ENCODE peak calls at places on chromosomes 2 and 18, in eight cellular contexts. One of them, this sample, is unnamed.

GRCh38 chr2:30105556-30105955 is 41.3 kb upstream of the YPEL5 start:
- DNase-seq in HepG2: no peak
- DNase-seq in stomach: no peak
- DNase-seq in endothelial cell of umbilical vein: no peak
- DNase-seq in SK-N-SH: no peak
- DNase-seq in sigmoid colon: no peak
- DNase-seq in HCT116: no peak
- DNase-seq in K562: no peak
- DNase-seq in this sample: no peak

GRCh38 chr2:9110893-9111569 is 95.6 kb upstream of the ASAP2 start:
- DNase-seq in HepG2: no peak
- DNase-seq in stomach: no peak
- DNase-seq in endothelial cell of umbilical vein: no peak
- DNase-seq in SK-N-SH: peak; percentile 64
- DNase-seq in sigmoid colon: no peak
- DNase-seq in HCT116: no peak
- DNase-seq in K562: no peak
- DNase-seq in this sample: no peak

GRCh38 chr2:117536139-117536538 is 278.4 kb upstream of the DDX18 start:
- DNase-seq in HepG2: peak; percentile 16
- DNase-seq in stomach: no peak
- DNase-seq in endothelial cell of umbilical vein: no peak
- DNase-seq in SK-N-SH: no peak
- DNase-seq in sigmoid colon: no peak
- DNase-seq in HCT116: no peak
- DNase-seq in K562: no peak
- DNase-seq in this sample: no peak

GRCh38 chr18:8052237-8052701 is 485.2 kb downstream of the PTPRM start:
- DNase-seq in HepG2: peak; percentile 3
- DNase-seq in stomach: no peak
- DNase-seq in endothelial cell of umbilical vein: no peak
- DNase-seq in SK-N-SH: no peak
- DNase-seq in sigmoid colon: no peak
- DNase-seq in HCT116: no peak
- DNase-seq in K562: no peak
- DNase-seq in this sample: no peak

GRCh38 chr18:2889761-2890192 is 43.0 kb downstream of the EMILIN2 start:
- DNase-seq in HepG2: peak; percentile 33
- DNase-seq in stomach: no peak
- DNase-seq in endothelial cell of umbilical vein: no peak
- DNase-seq in SK-N-SH: no peak
- DNase-seq in sigmoid colon: no peak
- DNase-seq in HCT116: no peak
- DNase-seq in K562: no peak
- DNase-seq in this sample: no peak

GRCh38 chr2:20132990-20133535 is 81.6 kb upstream of the LAPTM4A start:
- DNase-seq in HepG2: no peak
- DNase-seq in stomach: no peak
- DNase-seq in endothelial cell of umbilical vein: no peak
- DNase-seq in SK-N-SH: no peak
- DNase-seq in sigmoid colon: no peak
- DNase-seq in HCT116: no peak
- DNase-seq in K562: no peak
- DNase-seq in this sample: no peak

GRCh38 chr18:1840878-1841277 is 730.4 kb downstream of the METTL4 start:
- DNase-seq in HepG2: no peak
- DNase-seq in stomach: no peak
- DNase-seq in endothelial cell of umbilical vein: no peak
- DNase-seq in SK-N-SH: no peak
- DNase-seq in sigmoid colon: no peak
- DNase-seq in HCT116: no peak
- DNase-seq in K562: no peak
- DNase-seq in this sample: no peak

GRCh38 chr2:28810384-28811285 is at the start of gene SPDYA:
- DNase-seq in HepG2: no peak
- DNase-seq in stomach: peak; percentile 76
- DNase-seq in endothelial cell of umbilical vein: peak; percentile 73
- DNase-seq in SK-N-SH: peak; percentile 99
- DNase-seq in sigmoid colon: peak; percentile 86
- DNase-seq in HCT116: no peak
- DNase-seq in K562: no peak
- DNase-seq in this sample: peak; percentile 93

GRCh38 chr18:30485078-30485477 is 557.5 kb downstream of the DSC3 start:
- DNase-seq in HepG2: no peak
- DNase-seq in stomach: no peak
- DNase-seq in endothelial cell of umbilical vein: no peak
- DNase-seq in SK-N-SH: no peak
- DNase-seq in sigmoid colon: no peak
- DNase-seq in HCT116: no peak
- DNase-seq in K562: no peak
- DNase-seq in this sample: no peak

GRCh38 chr2:2847131-2847740 is 516.2 kb upstream of the MYT1L start:
- DNase-seq in HepG2: no peak
- DNase-seq in stomach: no peak
- DNase-seq in endothelial cell of umbilical vein: no peak
- DNase-seq in SK-N-SH: peak; percentile 90
- DNase-seq in sigmoid colon: no peak
- DNase-seq in HCT116: no peak
- DNase-seq in K562: no peak
- DNase-seq in this sample: no peak

GRCh38 chr2:46988733-46989481 is 73.3 kb upstream of the MCFD2 start:
- DNase-seq in HepG2: peak; percentile 88
- DNase-seq in stomach: peak; percentile 35
- DNase-seq in endothelial cell of umbilical vein: no peak
- DNase-seq in SK-N-SH: peak; percentile 74
- DNase-seq in sigmoid colon: peak; percentile 83
- DNase-seq in HCT116: no peak
- DNase-seq in K562: no peak
- DNase-seq in this sample: no peak

GRCh38 chr18:9827211-9827855 is 58.4 kb upstream of the TXNDC2 start:
- DNase-seq in HepG2: no peak
- DNase-seq in stomach: no peak
- DNase-seq in endothelial cell of umbilical vein: peak; percentile 54
- DNase-seq in SK-N-SH: no peak
- DNase-seq in sigmoid colon: no peak
- DNase-seq in HCT116: no peak
- DNase-seq in K562: no peak
- DNase-seq in this sample: peak; percentile 72

DNA sequence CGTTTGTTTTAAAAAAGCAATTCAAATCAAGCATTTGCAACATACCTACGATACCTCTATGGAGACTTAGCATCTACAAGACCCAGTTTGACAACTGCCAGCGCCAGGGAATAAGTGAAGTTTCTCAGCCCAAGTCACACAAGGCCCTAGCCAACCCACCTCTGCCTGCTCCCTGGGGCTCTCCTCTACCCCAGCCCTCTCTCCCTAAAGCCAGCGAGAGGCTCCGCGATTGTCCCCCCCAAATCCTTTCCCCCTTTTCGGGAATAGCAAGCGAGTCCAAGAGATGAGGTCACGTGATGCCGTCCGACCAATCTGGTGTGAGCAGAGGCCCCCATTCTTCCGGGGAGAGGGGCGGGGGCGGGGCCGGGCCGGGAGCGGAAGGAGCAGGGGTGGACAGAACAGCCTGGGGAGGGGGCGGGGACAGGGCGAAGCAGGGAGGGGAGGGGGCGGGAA is 102.2 kb upstream of the RAB6C start:
- DNase-seq in HepG2: no peak
- DNase-seq in stomach: peak; percentile 90
- DNase-seq in endothelial cell of umbilical vein: no peak
- DNase-seq in SK-N-SH: peak; percentile 98
- DNase-seq in sigmoid colon: peak; percentile 96
- DNase-seq in HCT116: peak; percentile 34
- DNase-seq in K562: peak; percentile 96
- DNase-seq in this sample: peak; percentile 99
- TF ChIP-seq POLR2AphosphoS5 in HepG2: no peak
- TF ChIP-seq POLR2AphosphoS5 in stomach: no peak
- TF ChIP-seq POLR2AphosphoS5 in endothelial cell of umbilical vein: no peak
- TF ChIP-seq POLR2AphosphoS5 in SK-N-SH: peak; percentile 21
- TF ChIP-seq POLR2AphosphoS5 in sigmoid colon: no peak
- TF ChIP-seq POLR2AphosphoS5 in HCT116: peak; percentile 37
- TF ChIP-seq POLR2AphosphoS5 in K562: no peak
- TF ChIP-seq POLR2AphosphoS5 in this sample: no peak

GRCh38 chr2:196649202-196649601 is 9.7 kb downstream of the CCDC150 start:
- DNase-seq in HepG2: no peak
- DNase-seq in stomach: no peak
- DNase-seq in endothelial cell of umbilical vein: no peak
- DNase-seq in SK-N-SH: no peak
- DNase-seq in sigmoid colon: no peak
- DNase-seq in HCT116: no peak
- DNase-seq in K562: no peak
- DNase-seq in this sample: no peak

GRCh38 chr2:196651387-196652094 is 12.0 kb downstream of the CCDC150 start:
- DNase-seq in HepG2: no peak
- DNase-seq in stomach: no peak
- DNase-seq in endothelial cell of umbilical vein: no peak
- DNase-seq in SK-N-SH: no peak
- DNase-seq in sigmoid colon: no peak
- DNase-seq in HCT116: no peak
- DNase-seq in K562: no peak
- DNase-seq in this sample: no peak

GRCh38 chr2:196653843-196654242 is 14.3 kb downstream of the CCDC150 start:
- DNase-seq in HepG2: no peak
- DNase-seq in stomach: no peak
- DNase-seq in endothelial cell of umbilical vein: no peak
- DNase-seq in SK-N-SH: no peak
- DNase-seq in sigmoid colon: no peak
- DNase-seq in HCT116: no peak
- DNase-seq in K562: no peak
- DNase-seq in this sample: no peak

GRCh38 chr2:196657332-196657731 is 17.8 kb downstream of the CCDC150 start:
- DNase-seq in HepG2: no peak
- DNase-seq in stomach: no peak
- DNase-seq in endothelial cell of umbilical vein: no peak
- DNase-seq in SK-N-SH: no peak
- DNase-seq in sigmoid colon: no peak
- DNase-seq in HCT116: no peak
- DNase-seq in K562: no peak
- DNase-seq in this sample: no peak

DNA sequence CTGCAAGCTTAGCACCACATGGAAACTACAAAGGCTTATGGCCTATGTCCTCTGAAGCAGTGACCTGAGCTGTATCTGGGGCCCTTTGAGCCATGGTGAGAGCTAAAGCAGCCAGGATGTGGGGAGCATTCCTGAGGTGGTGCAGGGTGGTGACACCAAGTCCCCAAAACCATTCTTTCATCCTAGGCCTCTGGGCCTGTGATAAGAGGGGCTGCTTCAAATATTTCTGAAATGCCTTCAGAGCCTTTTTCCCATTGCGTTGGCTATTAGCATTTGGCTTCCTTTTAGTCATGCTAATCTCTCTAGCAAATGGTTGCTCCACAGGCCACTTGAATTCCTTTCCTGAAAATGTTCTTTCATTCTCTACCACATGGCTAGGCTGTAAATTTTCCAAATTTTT is 13.4 kb downstream of the CCDC150 start:
- DNase-seq in HepG2: no peak
- DNase-seq in stomach: no peak
- DNase-seq in endothelial cell of umbilical vein: no peak
- DNase-seq in SK-N-SH: no peak
- DNase-seq in sigmoid colon: no peak
- DNase-seq in HCT116: no peak
- DNase-seq in K562: no peak
- DNase-seq in this sample: no peak
- H3K9me3 ChIP-seq in HepG2: peaks cover 46% of the 10 kb centered on the region
- H3K9me3 ChIP-seq in stomach: peaks cover 46% of the 10 kb centered on the region
- H3K9me3 ChIP-seq in endothelial cell of umbilical vein: peaks cover 5% of the 10 kb centered on the region
- H3K9me3 ChIP-seq in SK-N-SH: peaks cover 15% of the 10 kb centered on the region
- H3K9me3 ChIP-seq in sigmoid colon: peaks cover 4% of the 10 kb centered on the region
- H3K9me3 ChIP-seq in HCT116: peaks cover 16% of the 10 kb centered on the region
- H3K9me3 ChIP-seq in K562: peaks cover 6% of the 10 kb centered on the region
- H3K9me3 ChIP-seq in this sample: peaks cover 33% of the 10 kb centered on the region

GRCh38 chr18:41975287-41975683 is 20.3 kb downstream of the PIK3C3 start:
- DNase-seq in HepG2: no peak
- DNase-seq in stomach: no peak
- DNase-seq in endothelial cell of umbilical vein: no peak
- DNase-seq in SK-N-SH: no peak
- DNase-seq in sigmoid colon: no peak
- DNase-seq in HCT116: no peak
- DNase-seq in K562: no peak
- DNase-seq in this sample: no peak
- H3K4me3 ChIP-seq in HepG2: no peak overlapping the region
- H3K4me3 ChIP-seq in stomach: no peak overlapping the region
- H3K4me3 ChIP-seq in endothelial cell of umbilical vein: no peak overlapping the region
- H3K4me3 ChIP-seq in SK-N-SH: no peak overlapping the region
- H3K4me3 ChIP-seq in sigmoid colon: no peak overlapping the region
- H3K4me3 ChIP-seq in HCT116: no peak overlapping the region
- H3K4me3 ChIP-seq in K562: no peak overlapping the region
- H3K4me3 ChIP-seq in this sample: no peak overlapping the region

GRCh38 chr2:237182422-237183123 is 96.9 kb downstream of the COPS8 start:
- DNase-seq in HepG2: no peak
- DNase-seq in stomach: no peak
- DNase-seq in endothelial cell of umbilical vein: no peak
- DNase-seq in SK-N-SH: no peak
- DNase-seq in sigmoid colon: peak; percentile 86
- DNase-seq in HCT116: no peak
- DNase-seq in K562: no peak
- DNase-seq in this sample: peak; percentile 75
- TF ChIP-seq POLR2AphosphoS5 in HepG2: no peak
- TF ChIP-seq POLR2AphosphoS5 in stomach: no peak
- TF ChIP-seq POLR2AphosphoS5 in endothelial cell of umbilical vein: no peak
- TF ChIP-seq POLR2AphosphoS5 in SK-N-SH: no peak
- TF ChIP-seq POLR2AphosphoS5 in sigmoid colon: peak; percentile 29
- TF ChIP-seq POLR2AphosphoS5 in HCT116: no peak
- TF ChIP-seq POLR2AphosphoS5 in K562: no peak
- TF ChIP-seq POLR2AphosphoS5 in this sample: no peak

GRCh38 chr2:225030893-225031292 is 11.4 kb downstream of the DOCK10 start:
- DNase-seq in HepG2: no peak
- DNase-seq in stomach: no peak
- DNase-seq in endothelial cell of umbilical vein: no peak
- DNase-seq in SK-N-SH: no peak
- DNase-seq in sigmoid colon: no peak
- DNase-seq in HCT116: no peak
- DNase-seq in K562: no peak
- DNase-seq in this sample: no peak
- H3K9me3 ChIP-seq in HepG2: no peaks in the 10 kb centered on the region
- H3K9me3 ChIP-seq in stomach: no peaks in the 10 kb centered on the region
- H3K9me3 ChIP-seq in endothelial cell of umbilical vein: no peaks in the 10 kb centered on the region
- H3K9me3 ChIP-seq in SK-N-SH: no peaks in the 10 kb centered on the region
- H3K9me3 ChIP-seq in sigmoid colon: no peaks in the 10 kb centered on the region
- H3K9me3 ChIP-seq in HCT116: no peaks in the 10 kb centered on the region
- H3K9me3 ChIP-seq in K562: no peaks in the 10 kb centered on the region
- H3K9me3 ChIP-seq in this sample: no peaks in the 10 kb centered on the region

DNA sequence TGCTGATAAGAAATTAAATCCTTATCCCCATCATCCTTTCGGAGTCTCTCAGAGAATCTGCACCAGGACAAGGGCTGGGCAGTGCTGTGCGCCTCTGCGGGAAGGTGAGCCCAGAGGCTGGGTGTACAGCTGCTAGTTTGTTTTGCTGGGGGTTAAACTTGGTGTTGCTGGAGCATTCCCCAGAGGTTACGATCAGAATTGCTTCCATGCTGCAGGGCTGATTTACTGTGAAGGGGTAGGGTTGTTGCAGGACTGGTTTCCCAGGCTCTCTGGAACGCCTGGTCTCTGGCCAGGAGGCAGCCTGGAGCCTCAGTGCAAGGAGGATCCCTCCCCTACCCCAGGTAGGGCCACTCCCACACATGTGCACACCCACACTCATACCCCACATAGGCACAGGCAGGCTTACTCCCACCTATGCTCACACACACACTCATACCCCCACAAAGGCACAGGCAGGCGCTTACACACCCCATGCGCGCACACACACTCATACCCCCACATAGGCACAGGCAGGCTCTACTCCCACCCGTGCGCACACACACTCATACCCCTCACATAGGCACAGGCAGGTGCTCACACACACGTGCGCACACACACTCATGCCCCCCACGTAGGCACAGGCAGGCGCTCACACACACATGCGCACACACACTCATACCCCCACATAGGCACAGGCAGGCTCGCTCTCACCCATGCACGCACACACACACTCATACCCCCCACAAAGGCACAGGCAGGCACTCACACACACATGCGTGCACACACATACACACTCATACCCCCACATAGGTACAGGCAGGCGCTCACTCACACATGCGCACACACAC is 11.3 kb downstream of the CNNM4 start:
- DNase-seq in HepG2: no peak
- DNase-seq in stomach: peak; percentile 86
- DNase-seq in endothelial cell of umbilical vein: no peak
- DNase-seq in SK-N-SH: no peak
- DNase-seq in sigmoid colon: no peak
- DNase-seq in HCT116: no peak
- DNase-seq in K562: peak; percentile 34
- DNase-seq in this sample: no peak
- H3K4me3 ChIP-seq in HepG2: no peak overlapping the region
- H3K4me3 ChIP-seq in stomach: no peak overlapping the region
- H3K4me3 ChIP-seq in endothelial cell of umbilical vein: no peak overlapping the region
- H3K4me3 ChIP-seq in SK-N-SH: no peak overlapping the region
- H3K4me3 ChIP-seq in sigmoid colon: no peak overlapping the region
- H3K4me3 ChIP-seq in HCT116: no peak overlapping the region
- H3K4me3 ChIP-seq in K562: no peak overlapping the region
- H3K4me3 ChIP-seq in this sample: no peak overlapping the region